ENCODE peak calls at places on chromosome 18, in eight cellular contexts. B, H, C, P, Y, X, O and I are unnamed samples. For H3K4me1, the result is how much of the 10 kb centered on the place peaks cover.

GRCh38 chr18:26133652-26134051 is at the start of gene PSMA8:
- DNase-seq in O (no peak), H (peak), X (peak), B (no peak), P (no peak), Y (no peak), C (no peak), I (no peak)

GRCh38 chr18:62128157-62128556 is 58.7 kb downstream of the PIGN start:
- DNase-seq in X (no peak), O (no peak), P (no peak), B (no peak), Y (no peak), C (peak), H (no peak), I (no peak)

GRCh38 chr18:58338141-58338540 is 290.8 kb downstream of the ALPK2 start:
- DNase-seq in P (no peak), O (no peak), X (no peak), Y (no peak), C (no peak), B (no peak), H (no peak), I (no peak)

GRCh38 chr18:77061946-77062517 is 70.6 kb downstream of the MBP start:
- DNase-seq in C (no peak), O (no peak), X (no peak), Y (peak), P (no peak), B (no peak), H (peak), I (no peak)

GRCh38 chr18:42045346-42045745 is 90.3 kb downstream of the PIK3C3 start:
- DNase-seq in O (no peak), Y (no peak), P (no peak), C (peak), H (no peak), X (no peak), B (no peak), I (no peak)

GRCh38 chr18:46516555-46516954 is 140.5 kb downstream of the LOXHD1 start:
- DNase-seq in C (no peak), B (no peak), P (no peak), Y (no peak), H (no peak), X (no peak), O (no peak), I (no peak)

GRCh38 chr18:73614812-73615211 is 532.8 kb downstream of the FBXO15 start:
- DNase-seq in H (no peak), X (no peak), C (peak), B (no peak), P (no peak), Y (no peak), O (no peak), I (no peak)

GRCh38 chr18:53551868-53552426 is 672.5 kb downstream of the MBD2 start:
- DNase-seq in B (no peak), Y (no peak), H (no peak), X (no peak), O (no peak), P (peak), C (no peak), I (no peak)

GRCh38 chr18:44786697-44787096 is 106.0 kb downstream of the SETBP1 start:
- DNase-seq in O (no peak), X (no peak), B (no peak), H (no peak), Y (no peak), P (no peak), C (no peak), I (no peak)

GRCh38 chr18:62848946-62849345 is 133.6 kb downstream of the PHLPP1 start:
- DNase-seq in X (no peak), H (no peak), O (no peak), P (no peak), B (no peak), Y (no peak), C (peak), I (no peak)

GRCh38 chr18:36446059-36446458 is 148.5 kb downstream of the FHOD3 start:
- DNase-seq in C (peak), O (no peak), B (no peak), X (no peak), H (no peak), P (no peak), Y (no peak), I (no peak)

GRCh38 chr18:74905245-74905644 is 303.7 kb downstream of the PTGR3 start:
- DNase-seq in Y (no peak), C (no peak), B (no peak), H (no peak), O (no peak), X (no peak), P (no peak), I (no peak)

GRCh38 chr18:74546751-74547530 is 12.6 kb downstream of the CNDP1 start:
- DNase-seq in X (no peak), P (peak), B (peak), C (peak), O (peak), Y (no peak), H (no peak), I (no peak)

GRCh38 chr18:24826605-24827004 is 366.2 kb downstream of the HRH4 start:
- DNase-seq in Y (no peak), C (no peak), B (no peak), O (no peak), P (no peak), X (no peak), H (no peak), I (no peak)

GRCh38 chr18:42730272-42730671 is 385.2 kb downstream of the RIT2 start:
- DNase-seq in O (no peak), Y (no peak), C (peak), P (no peak), B (no peak), H (no peak), X (no peak), I (no peak)

GRCh38 chr18:31679133-31679731 is 5.1 kb downstream of the B4GALT6 start:
- DNase-seq in Y (no peak), O (no peak), C (peak), H (no peak), B (no peak), X (no peak), P (no peak), I (no peak)

GRCh38 chr18:75544051-75544481 is 116.6 kb upstream of the SMIM21 start:
- DNase-seq in B (no peak), C (peak), Y (no peak), O (no peak), H (no peak), P (no peak), X (no peak), I (no peak)

GRCh38 chr18:51032193-51032592 is 2.2 kb downstream of the SMAD4 start:
- DNase-seq in Y (no peak), X (no peak), H (no peak), O (no peak), C (peak), P (no peak), B (no peak), I (no peak)

GRCh38 chr18:51041677-51042076 is 11.7 kb downstream of the SMAD4 start:
- DNase-seq in X (no peak), Y (no peak), C (no peak), P (no peak), B (no peak), O (no peak), H (no peak), I (no peak)

GRCh38 chr18:51039138-51040112 is 9.4 kb downstream of the SMAD4 start:
- DNase-seq in O (no peak), X (no peak), P (no peak), C (peak), H (no peak), B (no peak), Y (no peak), I (no peak)

GRCh38 chr18:51038110-51038509 is 8.1 kb downstream of the SMAD4 start:
- DNase-seq in P (peak), B (no peak), H (no peak), X (no peak), O (no peak), C (no peak), Y (no peak), I (no peak)

GRCh38 chr18:51037230-51037629 is 7.2 kb downstream of the SMAD4 start:
- DNase-seq in P (no peak), C (no peak), Y (no peak), X (no peak), H (no peak), O (no peak), B (no peak), I (no peak)
- H3K4me1 ChIP-seq in P (under half), C (under half), Y (half or more), X (half or more), H (under half), O (half or more), B (half or more), I (half or more)

GRCh38 chr18:9535430-9535972 is 60.2 kb downstream of the RALBP1 start:
- DNase-seq in O (no peak), C (peak), X (no peak), B (no peak), P (peak), H (no peak), Y (no peak), I (no peak)

GRCh38 chr18:9537638-9538037 is 62.3 kb downstream of the RALBP1 start:
- DNase-seq in X (no peak), Y (no peak), B (no peak), O (no peak), C (no peak), P (no peak), H (no peak), I (no peak)

GRCh38 chr18:9539283-9539682 is 64.0 kb downstream of the RALBP1 start:
- DNase-seq in C (peak), P (no peak), X (no peak), H (no peak), Y (no peak), B (no peak), O (no peak), I (no peak)

GRCh38 chr18:9534844-9535243 is 59.5 kb downstream of the RALBP1 start:
- DNase-seq in O (no peak), B (no peak), P (no peak), H (no peak), X (no peak), C (no peak), Y (no peak), I (no peak)

DNA sequence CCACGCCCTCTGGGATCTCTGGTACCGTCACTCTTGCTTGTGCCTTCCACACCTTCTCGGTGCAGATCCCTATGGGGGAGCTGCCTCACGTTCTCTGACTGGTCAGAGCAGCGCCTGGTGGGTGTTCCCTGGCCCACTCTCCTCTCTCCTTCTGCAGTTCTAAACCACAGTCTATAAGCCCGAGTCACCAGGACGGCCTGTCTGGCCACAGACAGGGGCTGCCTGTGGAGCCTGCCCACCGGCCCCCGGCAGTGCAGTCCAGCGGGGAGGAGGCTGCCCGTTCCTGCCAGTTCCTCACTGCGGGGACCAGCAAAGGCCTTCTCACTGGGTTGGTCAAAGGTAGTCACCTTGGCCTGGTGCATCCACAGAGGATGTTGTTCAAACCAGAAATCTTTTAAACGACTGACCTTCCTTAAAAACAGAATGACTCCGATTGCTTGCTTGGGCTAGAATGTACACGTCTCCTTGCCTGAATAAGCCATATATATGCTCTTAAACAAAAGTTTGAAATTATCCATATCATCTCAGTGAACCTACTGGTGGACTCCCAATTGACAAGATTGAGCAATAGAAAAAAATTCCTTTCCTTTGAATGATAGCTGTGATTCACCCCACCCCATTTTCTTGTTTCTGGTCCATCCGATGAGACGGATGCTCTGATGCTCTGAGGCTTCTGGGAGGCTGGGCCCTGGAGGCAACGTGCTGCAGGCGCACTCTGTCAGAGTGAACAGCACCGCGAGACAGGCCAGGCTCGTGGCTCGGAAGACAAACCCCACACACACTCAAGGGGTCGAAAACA is 61.2 kb downstream of the RALBP1 start:
- DNase-seq in O (no peak), H (no peak), X (no peak), Y (no peak), C (peak), P (no peak), B (no peak), I (no peak)
- H3K4me1 ChIP-seq in O (under half), H (under half), X (under half), Y (under half), C (under half), P (under half), B (under half), I (under half)

GRCh38 chr18:48934708-48935432 is 15.9 kb downstream of the SMAD7 start:
- DNase-seq in P (peak), B (peak), X (no peak), O (peak), H (peak), C (peak), Y (no peak), I (no peak)
- H3K4me1 ChIP-seq in P (under half), B (half or more), X (half or more), O (half or more), H (half or more), C (half or more), Y (half or more), I (half or more)

DNA sequence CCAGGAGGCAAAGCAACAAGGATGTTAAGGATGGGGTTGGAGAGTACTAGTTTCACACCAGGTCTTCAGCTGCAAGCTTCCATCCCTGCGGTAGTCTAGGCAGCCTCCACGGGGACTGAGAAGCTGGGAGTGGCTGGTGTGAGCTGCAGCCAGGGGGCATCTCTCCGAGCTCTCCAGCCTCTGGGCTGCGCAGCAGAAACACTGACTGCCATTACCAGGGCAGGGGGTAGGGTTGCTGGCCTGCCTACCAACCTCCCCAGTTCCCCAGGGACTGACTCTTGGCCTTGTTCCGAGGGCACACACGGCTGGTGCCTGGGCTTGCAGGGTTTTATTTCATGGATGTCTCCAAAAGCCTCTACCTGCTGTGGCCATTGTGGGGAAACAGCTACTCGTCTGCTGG is 15.9 kb downstream of the GATA6 start:
- DNase-seq in O (no peak), Y (no peak), B (no peak), P (no peak), C (no peak), H (no peak), X (no peak), I (no peak)
- H3K4me1 ChIP-seq in O (half or more), Y (half or more), B (under half), P (under half), C (under half), H (under half), X (under half), I (under half)

DNA sequence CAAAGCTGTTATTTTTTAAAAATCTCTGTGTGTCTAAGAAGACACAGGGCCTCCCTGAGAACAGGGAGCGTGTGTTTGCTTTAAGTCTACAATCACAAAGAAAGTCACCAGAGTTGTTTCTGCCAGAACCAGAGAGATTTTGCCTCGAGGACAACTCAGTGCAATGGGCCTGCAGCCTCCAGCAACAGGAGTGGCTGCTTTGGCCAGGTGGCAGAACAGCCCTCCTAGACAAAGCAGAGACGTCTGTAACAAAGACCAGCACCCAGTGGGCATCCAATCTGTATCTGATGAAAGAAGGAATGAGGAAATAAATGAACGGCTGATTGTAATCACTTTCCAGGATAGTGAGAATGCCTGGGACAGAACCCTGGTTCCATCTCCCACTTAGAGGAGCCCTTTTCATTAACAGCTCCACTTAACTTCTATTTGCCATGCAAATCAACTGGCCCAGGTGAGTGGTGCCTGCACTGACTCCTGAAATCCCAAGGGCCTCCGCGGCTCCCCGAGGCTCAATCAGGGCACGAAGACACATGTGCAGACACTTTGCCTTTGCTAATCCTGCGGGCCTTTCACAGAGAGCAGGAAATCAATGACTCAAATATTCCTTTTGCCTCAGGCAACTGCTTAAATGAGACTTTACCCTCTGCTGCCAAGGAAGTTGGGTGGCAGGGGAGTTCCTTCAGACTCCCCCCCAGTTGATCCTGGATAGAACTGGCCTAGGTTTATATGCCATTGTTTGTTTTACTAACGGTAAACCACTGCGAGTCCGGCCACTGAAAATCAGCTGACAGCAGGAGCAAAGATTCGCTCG is 146.5 kb downstream of the CABLES1 start:
- DNase-seq in H (no peak), Y (no peak), O (no peak), C (peak), B (no peak), P (no peak), X (no peak), I (no peak)
- H3K4me1 ChIP-seq in H (under half), Y (under half), O (under half), C (under half), B (under half), P (under half), X (under half), I (under half)

GRCh38 chr18:49874238-49874637 is 60.9 kb upstream of the ACAA2 start:
- DNase-seq in H (no peak), X (no peak), B (no peak), P (no peak), Y (no peak), C (no peak), O (no peak), I (no peak)

GRCh38 chr18:49865401-49865800 is 52.1 kb upstream of the ACAA2 start:
- DNase-seq in C (peak), O (peak), B (no peak), X (no peak), Y (no peak), P (no peak), H (no peak), I (no peak)

GRCh38 chr18:49863769-49864615 is 50.7 kb upstream of the ACAA2 start:
- DNase-seq in O (no peak), H (no peak), B (no peak), Y (no peak), C (no peak), X (no peak), P (no peak), I (no peak)

GRCh38 chr18:49866680-49867079 is 53.3 kb upstream of the ACAA2 start:
- DNase-seq in O (no peak), Y (no peak), H (no peak), C (no peak), B (no peak), X (no peak), P (no peak), I (no peak)

GRCh38 chr18:49869354-49869753 is 56.0 kb upstream of the ACAA2 start:
- DNase-seq in X (no peak), Y (no peak), C (no peak), H (no peak), P (no peak), O (no peak), B (no peak), I (no peak)
- H3K4me1 ChIP-seq in X (under half), Y (under half), C (under half), H (under half), P (under half), O (under half), B (under half), I (under half)

DNA sequence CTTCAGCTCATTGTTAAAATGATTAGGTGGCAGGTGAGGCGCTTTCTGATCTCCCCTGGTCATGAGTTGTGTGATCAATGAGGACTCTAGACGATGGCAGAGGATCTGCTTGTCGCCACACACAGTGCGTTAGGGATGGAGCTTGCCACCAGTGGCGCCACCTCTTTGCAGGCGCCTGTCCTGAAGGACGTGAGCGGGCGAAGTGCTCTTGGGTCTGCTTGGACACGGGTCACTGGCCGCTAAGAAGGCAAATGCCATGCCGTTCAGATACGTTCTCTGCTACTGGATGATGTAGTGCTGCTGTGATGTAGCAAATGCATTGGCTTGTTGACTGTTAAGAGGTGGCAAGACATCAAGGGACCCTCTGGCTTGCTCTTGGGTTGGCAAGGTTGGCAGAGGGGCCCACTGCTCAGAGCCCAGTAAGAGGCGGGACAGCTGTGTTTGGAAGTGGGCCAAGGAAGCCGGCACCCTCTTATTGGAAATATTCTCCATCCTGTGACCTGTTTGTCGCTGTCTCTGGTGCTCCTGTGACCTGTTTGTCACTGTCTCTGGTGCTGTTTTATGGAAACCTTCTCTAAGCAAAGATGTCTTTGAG is 14.5 kb downstream of the LDLRAD4 start:
- DNase-seq in Y (peak), P (no peak), B (no peak), C (no peak), X (no peak), H (no peak), O (no peak), I (peak)
- H3K4me1 ChIP-seq in Y (under half), P (under half), B (under half), C (under half), X (under half), H (under half), O (under half), I (under half)